ENCODE peak calls at places on chromosomes 12 and 14, in ten cellular contexts. G is GM04503; Q is glomerular endothelial cell; Y is omental fat pad; M is T-helper 22 cell; A is AG09309; W is amniotic stem cell; F is H54; B is stimulated activated naive CD8-positive, alpha-beta T cell treated with anti-CD3 and anti-CD28 coated beads, Interleukin-15, Interleukin-2, amounts not matched to agents 100 U/mL and 50 U/mL, for 24 hours; E is pancreas. U is an unnamed sample.

GRCh38 chr14:77270361-77271112 is 469 bp downstream of the NGB start:
- DNase-seq in E (no peak), Y (no peak), B (no peak), W (no peak), A (no peak), F (no peak), G (no peak), M (no peak), Q (no peak), U (no peak)

GRCh38 chr14:102222009-102222575 is 82.4 kb downstream of the WDR20 start:
- DNase-seq in B (no peak), W (no peak), Q (no peak), M (no peak), F (no peak), E (no peak), Y (no peak), G (no peak), A (no peak), U (no peak)

GRCh38 chr14:61281186-61281676 is at the start of gene TMEM30B:
- DNase-seq in A (no peak), B (no peak), E (peak), M (peak), Y (no peak), F (no peak), G (no peak), W (no peak), Q (no peak), U (peak)

GRCh38 chr12:51028126-51028810 is 2.1 kb upstream of the SLC11A2 start:
- DNase-seq in Q (no peak), Y (no peak), A (no peak), W (no peak), F (peak), M (no peak), B (peak), G (no peak), E (no peak), U (peak)

GRCh38 chr12:118290130-118290529 is 82.6 kb downstream of the TAOK3 start:
- DNase-seq in M (no peak), E (no peak), Q (no peak), Y (no peak), F (no peak), B (no peak), A (no peak), G (no peak), W (no peak), U (no peak)

GRCh38 chr12:101697930-101698781 is 716 bp downstream of the CHPT1 start:
- DNase-seq in E (peak), W (no peak), G (no peak), F (peak), M (no peak), Q (peak), A (no peak), Y (no peak), B (peak), U (peak)

GRCh38 chr12:66242261-66242760 is 53.3 kb downstream of the IRAK3 start:
- DNase-seq in G (no peak), M (no peak), E (no peak), Y (no peak), W (no peak), B (no peak), A (no peak), Q (no peak), F (no peak), U (no peak)

GRCh38 chr12:131912526-131913274 is 16.4 kb upstream of the PUS1 start:
- DNase-seq in B (no peak), M (no peak), Q (no peak), W (no peak), A (no peak), E (peak), Y (peak), G (peak), F (peak), U (no peak)

GRCh38 chr14:105331575-105332351 is 17.2 kb downstream of the PACS2 start:
- DNase-seq in W (no peak), A (no peak), F (no peak), Q (no peak), G (no peak), M (no peak), E (no peak), Y (no peak), B (no peak), U (no peak)

GRCh38 chr12:14998941-14999340 is 26.1 kb downstream of the PDE6H start:
- DNase-seq in G (no peak), Y (no peak), A (no peak), M (no peak), Q (no peak), B (no peak), F (no peak), E (no peak), W (no peak), U (no peak)

GRCh38 chr14:103353391-103353790 is 19.4 kb downstream of the EIF5 start:
- DNase-seq in A (no peak), Y (no peak), B (no peak), W (no peak), E (no peak), G (no peak), M (no peak), F (no peak), Q (no peak), U (no peak)

GRCh38 chr14:77306406-77307098 is 14.1 kb downstream of the POMT2 start:
- DNase-seq in E (no peak), M (no peak), B (no peak), G (no peak), W (no peak), Y (no peak), F (no peak), A (no peak), Q (no peak), U (no peak)

GRCh38 chr12:116520801-116521471 is 38.2 kb upstream of the MAP1LC3B2 start:
- DNase-seq in E (no peak), G (peak), M (no peak), Y (no peak), W (no peak), Q (no peak), B (no peak), F (no peak), A (peak), U (no peak)

GRCh38 chr12:68037616-68038255 is 48.5 kb downstream of the IFNG-AS1 start:
- DNase-seq in W (no peak), G (no peak), Q (no peak), B (no peak), M (no peak), A (no peak), E (no peak), Y (no peak), F (no peak), U (no peak)

GRCh38 chr14:103520657-103521437 is 1.8 kb downstream of the CKB start:
- DNase-seq in F (peak), E (peak), Y (no peak), M (peak), G (no peak), A (no peak), W (no peak), B (peak), Q (no peak), U (peak)

GRCh38 chr14:20499108-20499507 is 6.2 kb upstream of the RNASE10 start:
- DNase-seq in A (no peak), M (no peak), B (no peak), F (no peak), Q (no peak), W (no peak), Y (no peak), E (no peak), G (no peak), U (peak)

GRCh38 chr14:77189479-77189878 is 7.9 kb downstream of the TMEM63C start:
- DNase-seq in Y (no peak), G (no peak), Q (no peak), B (no peak), W (no peak), E (no peak), F (no peak), M (no peak), A (no peak), U (no peak)

GRCh38 chr12:321606-322326 is 59.1 kb upstream of the SLC6A13 start:
- DNase-seq in Y (no peak), F (no peak), E (no peak), M (no peak), G (no peak), Q (no peak), W (no peak), B (no peak), A (no peak), U (no peak)

GRCh38 chr14:104026024-104026423 is 59.5 kb upstream of the ASPG start:
- DNase-seq in G (no peak), F (no peak), A (no peak), Q (no peak), Y (no peak), W (no peak), B (no peak), E (no peak), M (no peak), U (no peak)

GRCh38 chr14:74348735-74349463 is 628 bp downstream of the VRTN start:
- DNase-seq in Y (no peak), W (no peak), A (no peak), B (no peak), G (no peak), F (no peak), M (no peak), Q (no peak), E (no peak), U (no peak)

GRCh38 chr14:97833291-97833690 is 1036.1 kb downstream of the VRK1 start:
- DNase-seq in F (no peak), Y (no peak), E (no peak), W (no peak), B (no peak), M (no peak), Q (no peak), A (no peak), G (no peak), U (no peak)

GRCh38 chr14:75267141-75267601 is 11.5 kb upstream of the FOS start:
- DNase-seq in G (peak), B (no peak), Y (no peak), Q (no peak), E (no peak), A (no peak), W (no peak), F (no peak), M (no peak), U (no peak)

GRCh38 chr12:118035194-118036041 is 18.9 kb downstream of the RFC5 start:
- DNase-seq in B (peak), W (no peak), Q (no peak), A (no peak), F (no peak), G (no peak), M (no peak), E (no peak), Y (no peak), U (peak)

GRCh38 chr14:65006251-65006721 is 19.6 kb downstream of the FNTB start:
- DNase-seq in A (no peak), Y (no peak), Q (no peak), F (no peak), W (no peak), B (no peak), M (no peak), E (no peak), G (no peak), U (no peak)

GRCh38 chr12:97552410-97553050 is 89.9 kb downstream of the RMST start:
- DNase-seq in W (no peak), M (no peak), Y (no peak), G (no peak), A (no peak), B (no peak), E (no peak), F (no peak), Q (no peak), U (no peak)

GRCh38 chr12:118120579-118121363 is 15.2 kb upstream of the PEBP1 start:
- DNase-seq in M (peak), A (no peak), B (peak), E (peak), Y (peak), Q (no peak), F (peak), W (peak), G (no peak), U (peak)

GRCh38 chr12:28489256-28489655 is 299.0 kb downstream of the CCDC91 start:
- DNase-seq in G (peak), A (no peak), E (no peak), F (no peak), B (no peak), Y (no peak), M (no peak), W (no peak), Q (no peak), U (no peak)

GRCh38 chr12:46524778-46525177 is 152.2 kb upstream of the SLC38A2 start:
- DNase-seq in A (no peak), Y (peak), F (no peak), B (no peak), G (peak), E (peak), W (no peak), Q (no peak), M (no peak), U (no peak)

GRCh38 chr14:30751646-30752416 is 122.5 kb upstream of the COCH start:
- DNase-seq in W (no peak), M (no peak), F (no peak), A (no peak), E (no peak), G (no peak), Q (no peak), B (no peak), Y (no peak), U (no peak)

GRCh38 chr12:14280921-14281320 is 84.6 kb upstream of the ATF7IP start:
- DNase-seq in W (no peak), Y (no peak), M (no peak), B (no peak), A (no peak), G (no peak), Q (no peak), E (no peak), F (no peak), U (no peak)

GRCh38 chr12:34401659-34402227 is 379.4 kb downstream of the ALG10 start:
- DNase-seq in B (no peak), M (no peak), W (no peak), Y (no peak), E (peak), A (no peak), G (no peak), Q (no peak), F (no peak), U (no peak)